ENCODE peak calls at places on chromosomes 3 and 15, in ten cellular contexts. W, T, R, I, G, E, H, V, O and U are unnamed samples.

GRCh38 chr3:168049366-168049974 is 46.3 kb downstream of the GOLIM4 start:
- DNase-seq in O (no peak), H (no peak), V (no peak), W (no peak), G (no peak), R (no peak), I (peak), E (no peak), T (no peak), U (no peak)

GRCh38 chr3:42662813-42663535 is 9.5 kb downstream of the ZBTB47 start:
- DNase-seq in E (no peak), I (no peak), R (no peak), V (no peak), O (no peak), W (no peak), H (no peak), T (no peak), G (no peak), U (no peak)

GRCh38 chr15:60138397-60138968 is 134.4 kb downstream of the FOXB1 start:
- DNase-seq in R (no peak), O (no peak), W (no peak), E (no peak), V (no peak), I (no peak), H (no peak), G (no peak), T (no peak), U (no peak)

GRCh38 chr3:134004841-134005240 is 24.9 kb downstream of the SLCO2A1 start:
- DNase-seq in V (no peak), G (no peak), O (no peak), W (no peak), R (no peak), H (no peak), E (no peak), T (no peak), I (no peak), U (no peak)

GRCh38 chr15:41490355-41490754 is 3.3 kb upstream of the ITPKA start:
- DNase-seq in E (no peak), W (peak), O (no peak), H (no peak), G (no peak), T (peak), V (no peak), R (peak), I (peak), U (no peak)

GRCh38 chr3:69226071-69226470 is 103.7 kb upstream of the LMOD3 start:
- DNase-seq in E (no peak), H (no peak), O (no peak), W (no peak), I (no peak), R (no peak), G (no peak), V (no peak), T (no peak), U (no peak)

GRCh38 chr15:45333550-45333949 is 44.8 kb downstream of the GATM start:
- DNase-seq in E (no peak), I (peak), H (peak), G (peak), T (no peak), W (no peak), V (peak), R (no peak), O (no peak), U (peak)

GRCh38 chr15:77497108-77497737 is 76.5 kb downstream of the HMG20A start:
- DNase-seq in R (peak), E (no peak), G (peak), T (no peak), H (peak), O (peak), I (no peak), W (no peak), V (no peak), U (no peak)

GRCh38 chr3:57518276-57518914 is 25.7 kb downstream of the DNAH12 start:
- DNase-seq in I (peak), R (no peak), E (no peak), G (no peak), O (no peak), H (no peak), W (peak), V (no peak), T (no peak), U (no peak)

GRCh38 chr15:29143909-29144308 is 125.7 kb downstream of the NSMCE3 start:
- DNase-seq in O (no peak), W (no peak), H (no peak), G (no peak), I (peak), E (no peak), R (no peak), V (no peak), T (no peak), U (no peak)

GRCh38 chr3:11678735-11679134 is 35.0 kb upstream of the VGLL4 start:
- DNase-seq in W (no peak), O (no peak), H (no peak), E (no peak), I (peak), R (no peak), V (no peak), T (no peak), G (peak), U (no peak)

GRCh38 chr3:110243081-110243480 is 828.5 kb upstream of the NECTIN3 start:
- DNase-seq in R (no peak), E (no peak), V (no peak), O (no peak), T (no peak), G (no peak), W (no peak), I (peak), H (no peak), U (no peak)

GRCh38 chr3:68648494-68648893 is 283.9 kb downstream of the TAFA4 start:
- DNase-seq in V (no peak), W (no peak), E (no peak), O (no peak), G (no peak), I (no peak), T (no peak), H (no peak), R (no peak), U (no peak)

GRCh38 chr3:142990706-142991105 is 10.7 kb upstream of the U2SURP start:
- DNase-seq in E (no peak), H (no peak), V (no peak), G (no peak), O (no peak), W (no peak), T (no peak), R (no peak), I (no peak), U (no peak)

GRCh38 chr3:152176241-152176640 is 92.5 kb upstream of the MBNL1 start:
- DNase-seq in E (no peak), G (no peak), I (peak), R (no peak), T (no peak), V (no peak), W (no peak), O (no peak), H (no peak), U (no peak)

GRCh38 chr3:127962937-127963336 is 47.9 kb downstream of the KBTBD12 start:
- DNase-seq in O (no peak), H (no peak), V (no peak), E (no peak), R (no peak), T (no peak), G (no peak), I (no peak), W (no peak), U (no peak)

GRCh38 chr3:78875851-78876250 is 891.9 kb downstream of the ROBO1 start:
- DNase-seq in R (no peak), V (no peak), T (no peak), H (no peak), G (no peak), W (no peak), E (no peak), I (peak), O (no peak), U (no peak)

GRCh38 chr3:52520716-52521487 is 12.8 kb downstream of the NT5DC2 start:
- DNase-seq in H (no peak), V (no peak), G (no peak), R (no peak), O (no peak), E (no peak), T (no peak), W (no peak), I (no peak), U (peak)

GRCh38 chr3:17833786-17834559 is 91.5 kb upstream of the TBC1D5 start:
- DNase-seq in G (no peak), R (no peak), T (no peak), W (no peak), E (no peak), O (no peak), H (no peak), I (no peak), V (no peak), U (no peak)

GRCh38 chr15:29278436-29279099 is 8.9 kb upstream of the NSMCE3 start:
- DNase-seq in W (peak), O (no peak), I (peak), H (no peak), T (no peak), V (no peak), G (no peak), E (no peak), R (no peak), U (no peak)

DNA sequence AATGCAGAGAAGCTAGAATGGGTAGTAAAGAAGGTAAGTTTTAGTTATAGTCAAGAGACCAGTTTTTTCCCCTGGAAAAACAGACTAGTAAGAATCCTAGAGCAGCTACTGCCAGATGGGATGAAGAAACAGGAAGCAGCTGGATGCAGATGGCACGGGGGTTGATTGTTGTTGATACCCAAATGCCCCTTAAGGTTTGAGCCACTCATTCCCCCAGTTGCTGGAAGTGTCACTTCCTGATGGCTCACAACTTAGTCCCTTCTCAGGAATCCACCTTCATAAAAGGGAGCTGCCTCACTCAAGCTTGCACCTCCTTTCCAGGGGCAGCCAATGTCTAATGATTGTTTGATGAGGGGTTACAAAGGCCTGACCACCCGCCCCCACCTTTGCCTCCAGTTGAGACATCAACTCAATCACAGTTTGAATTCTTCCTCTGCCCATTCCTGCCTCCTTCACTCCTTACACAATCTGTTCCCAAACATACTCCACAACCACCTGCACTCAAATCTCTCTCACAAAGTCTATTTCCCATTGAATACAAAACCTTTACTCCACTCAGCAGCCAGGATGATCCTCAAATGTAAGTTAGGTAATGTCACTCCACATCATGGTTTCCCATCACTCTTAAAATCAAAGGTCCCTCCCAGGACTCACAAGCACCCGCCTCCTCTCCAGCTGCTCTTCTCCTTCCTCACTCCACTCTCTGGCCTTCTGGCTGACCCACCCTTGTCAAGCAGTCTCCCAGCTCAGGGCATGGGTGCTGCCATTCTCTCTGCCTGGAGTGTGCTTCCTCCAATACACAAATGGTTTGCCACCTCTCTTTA is 450.1 kb upstream of the THBS1 start:
- DNase-seq in E (no peak), I (peak), R (no peak), W (no peak), G (no peak), O (no peak), V (no peak), T (no peak), H (no peak), U (no peak)
- TF ChIP-seq POLR2A in E (no peak), I (no peak), R (no peak), W (no peak), G (no peak), O (no peak), V (no peak), T (no peak), H (no peak), U (no peak)

GRCh38 chr15:30921106-30921505 is 17.4 kb downstream of the FAN1 start:
- DNase-seq in R (no peak), V (no peak), I (no peak), O (no peak), W (no peak), E (no peak), G (no peak), T (no peak), H (no peak), U (no peak)
- H3K27ac ChIP-seq in R (no peak), V (no peak), I (no peak), O (no peak), W (no peak), E (no peak), G (no peak), T (no peak), H (peak), U (no peak)

GRCh38 chr3:122774564-122774963 is 19.1 kb downstream of the HSPBAP1 start:
- DNase-seq in E (no peak), I (peak), W (no peak), O (no peak), T (no peak), G (no peak), V (no peak), R (no peak), H (no peak), U (no peak)
- H3K4me3 ChIP-seq in E (no peak), I (no peak), W (no peak), O (no peak), T (no peak), G (no peak), V (no peak), R (no peak), H (no peak), U (no peak)

GRCh38 chr3:39150803-39151631 is 2.4 kb downstream of the CSRNP1 start:
- DNase-seq in E (peak), I (peak), O (peak), W (no peak), H (peak), V (peak), T (no peak), R (peak), G (peak), U (peak)

GRCh38 chr3:39156421-39156820 is 3.0 kb upstream of the CSRNP1 start:
- DNase-seq in T (no peak), E (no peak), G (no peak), I (no peak), H (no peak), V (no peak), O (no peak), R (no peak), W (no peak), U (no peak)

GRCh38 chr3:39153977-39154299 is 547 bp upstream of the CSRNP1 start:
- DNase-seq in O (no peak), V (no peak), E (no peak), T (no peak), R (no peak), G (no peak), I (no peak), H (no peak), W (no peak), U (no peak)

GRCh38 chr3:39157359-39157758 is 4.0 kb upstream of the CSRNP1 start:
- DNase-seq in O (no peak), W (no peak), E (no peak), G (no peak), H (no peak), T (no peak), V (no peak), R (no peak), I (no peak), U (no peak)

GRCh38 chr3:39154323-39155021 is 1.1 kb upstream of the CSRNP1 start:
- DNase-seq in G (no peak), O (peak), W (peak), I (no peak), R (no peak), H (peak), E (no peak), T (no peak), V (peak), U (no peak)
- TF ChIP-seq POLR2A in G (no peak), O (no peak), W (peak), I (no peak), R (no peak), H (no peak), E (no peak), T (no peak), V (no peak), U (no peak)

GRCh38 chr3:95673215-95673614 is 1141.2 kb upstream of the EPHA6 start:
- DNase-seq in E (no peak), W (no peak), I (no peak), R (no peak), T (no peak), V (no peak), H (no peak), G (no peak), O (no peak), U (no peak)

DNA sequence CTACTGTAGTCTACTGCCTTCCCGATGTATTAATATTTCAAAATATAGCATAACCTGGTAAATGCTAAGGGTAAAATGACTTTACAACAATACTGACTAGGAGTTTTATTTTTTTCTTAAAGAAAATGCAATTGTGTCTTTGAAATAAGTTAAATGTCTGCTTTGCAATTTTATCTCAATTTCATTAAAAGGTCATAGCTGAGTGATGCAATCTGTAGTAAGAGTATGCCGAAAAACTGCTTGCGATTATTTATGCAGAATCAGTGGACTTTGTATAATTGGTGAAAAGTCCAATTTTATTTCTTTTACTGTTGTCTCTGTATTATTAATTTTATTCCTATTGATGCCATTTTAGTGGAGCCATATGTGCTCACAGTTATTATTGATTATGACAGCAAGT is 1143.6 kb upstream of the EPHA6 start:
- DNase-seq in O (no peak), V (no peak), E (no peak), H (no peak), G (no peak), I (no peak), R (no peak), T (no peak), W (no peak), U (no peak)
- H3K27ac ChIP-seq in O (no peak), V (no peak), E (no peak), H (no peak), G (no peak), I (no peak), R (no peak), T (no peak), W (no peak), U (no peak)

GRCh38 chr3:99515-99914 is 97.0 kb upstream of the CHL1 start:
- DNase-seq in E (no peak), V (no peak), T (no peak), G (no peak), O (no peak), I (no peak), W (no peak), H (no peak), R (no peak), U (no peak)
- H3K4me3 ChIP-seq in E (no peak), V (no peak), T (no peak), G (no peak), O (no peak), I (no peak), W (no peak), H (no peak), R (no peak), U (no peak)